ENCODE peak calls at places on chromosomes 3 and 15, in four cellular contexts. U is iris pigment epithelial cell, A is retina, J is A549. G is an unnamed sample.

GRCh38 chr3:112653881-112654300 is 12.9 kb upstream of the CCDC80 start:
- DNase-seq in U (peak), A (no peak), J (peak), G (peak)

GRCh38 chr3:156291269-156292123 is 171.1 kb downstream of the KCNAB1 start:
- DNase-seq in U (peak), A (peak), J (no peak), G (peak)

GRCh38 chr3:188578579-188579363 is 424.8 kb downstream of the LPP start:
- DNase-seq in A (no peak), J (no peak), U (peak), G (peak)

GRCh38 chr3:5423523-5423922 is 236.0 kb downstream of the EDEM1 start:
- DNase-seq in A (no peak), J (no peak), U (no peak), G (no peak)

GRCh38 chr15:82231842-82232241 is 30.7 kb downstream of the EFL1 start:
- DNase-seq in U (no peak), A (no peak), J (no peak), G (no peak)

GRCh38 chr3:37824090-37824953 is 37.4 kb upstream of the CTDSPL start:
- DNase-seq in A (no peak), J (no peak), U (no peak), G (no peak)

GRCh38 chr15:98658831-98659699 is 10.7 kb downstream of the IGF1R start:
- DNase-seq in J (peak), U (peak), A (peak), G (peak)

GRCh38 chr3:112629425-112629824 is 11.5 kb downstream of the CCDC80 start:
- DNase-seq in J (peak), A (no peak), U (peak), G (peak)

GRCh38 chr3:189629803-189630455 is 1.3 kb upstream of the TP63 start:
- DNase-seq in U (no peak), J (peak), A (no peak), G (peak)

GRCh38 chr3:70608434-70608833 is 296.0 kb upstream of the MDFIC2 start:
- DNase-seq in A (no peak), U (no peak), J (no peak), G (no peak)

GRCh38 chr3:113754486-113755159 is 7.8 kb downstream of the ATP6V1A start:
- DNase-seq in U (no peak), A (no peak), J (no peak), G (no peak)

GRCh38 chr15:86125775-86126174 is 46.1 kb downstream of the AGBL1 start:
- DNase-seq in A (no peak), J (no peak), U (no peak), G (no peak)

GRCh38 chr3:13411186-13411860 is 8.8 kb downstream of the NUP210 start:
- DNase-seq in U (no peak), J (no peak), A (no peak), G (no peak)

GRCh38 chr3:12938258-12938711 is 96.9 kb upstream of the RPL32 start:
- DNase-seq in J (no peak), A (no peak), U (no peak), G (peak)

GRCh38 chr3:13637953-13638352 is 89.0 kb downstream of the FBLN2 start:
- DNase-seq in U (no peak), A (no peak), J (no peak), G (no peak)

GRCh38 chr3:64559658-64560057 is 128.1 kb downstream of the ADAMTS9 start:
- DNase-seq in J (no peak), A (no peak), U (no peak), G (no peak)

GRCh38 chr15:84081391-84082168 is 154.0 kb upstream of the GOLGA6L4 start:
- DNase-seq in A (no peak), J (no peak), U (peak), G (no peak)

GRCh38 chr15:40338921-40339620 is 1.7 kb downstream of the CCDC9B start:
- DNase-seq in U (peak), J (peak), A (no peak), G (peak)

GRCh38 chr15:96359371-96359771 is 28.9 kb downstream of the NR2F2 start:
- DNase-seq in A (peak), U (no peak), J (no peak), G (no peak)

GRCh38 chr3:154122096-154122911 is 1.1 kb downstream of the ARHGEF26 start:
- DNase-seq in U (peak), J (peak), A (peak), G (peak)

GRCh38 chr3:65186268-65186667 is 498.5 kb upstream of the ADAMTS9 start:
- DNase-seq in A (no peak), J (no peak), U (no peak), G (no peak)

GRCh38 chr3:194727435-194728128 is 41.9 kb downstream of the FAM43A start:
- DNase-seq in J (no peak), U (peak), A (no peak), G (no peak)

GRCh38 chr15:95561463-95561862 is 769.0 kb upstream of the NR2F2 start:
- DNase-seq in U (no peak), A (no peak), J (no peak), G (no peak)

GRCh38 chr15:31069360-31070000 is 32.0 kb downstream of the TRPM1 start:
- DNase-seq in A (no peak), J (no peak), U (peak), G (peak)

GRCh38 chr15:70113304-70113700 is 15.6 kb upstream of the TLE3 start:
- DNase-seq in J (no peak), A (no peak), U (no peak), G (no peak)

GRCh38 chr15:66772604-66772966 is 70.5 kb downstream of the SMAD6 start:
- DNase-seq in A (no peak), U (no peak), J (no peak), G (no peak)

GRCh38 chr3:71708478-71709098 is 16.6 kb downstream of the EIF4E3 start:
- DNase-seq in U (no peak), A (no peak), J (no peak), G (no peak)

GRCh38 chr3:31288641-31289100 is 244.1 kb upstream of the STT3B start:
- DNase-seq in U (peak), J (peak), A (peak), G (peak)

GRCh38 chr3:192303235-192303634 is 424.1 kb downstream of the FGF12 start:
- DNase-seq in U (no peak), J (no peak), A (peak), G (no peak)

GRCh38 chr15:101539492-101539891 is 50.0 kb upstream of the PCSK6 start:
- DNase-seq in A (no peak), U (no peak), J (no peak), G (no peak)

GRCh38 chr3:87006844-87007439 is 16.0 kb upstream of the VGLL3 start:
- DNase-seq in U (peak), J (peak), A (no peak), G (peak)

GRCh38 chr15:31304074-31304648 is 22.5 kb upstream of the KLF13 start:
- DNase-seq in U (no peak), A (no peak), J (no peak), G (no peak)

GRCh38 chr3:190401943-190402342 is 14.0 kb downstream of the CLDN16 start:
- DNase-seq in U (no peak), A (no peak), J (no peak), G (no peak)

GRCh38 chr3:148746053-148746452 is 48.4 kb downstream of the AGTR1 start:
- DNase-seq in U (no peak), J (no peak), A (no peak), G (no peak)

GRCh38 chr3:53286727-53287412 is 31.0 kb upstream of the TKT start:
- DNase-seq in A (no peak), U (peak), J (no peak), G (peak)

GRCh38 chr15:90872481-90873184 is 4.2 kb downstream of the FURIN start:
- DNase-seq in J (peak), A (no peak), U (peak), G (peak)

GRCh38 chr3:49112262-49112661 is 7.7 kb upstream of the QARS1 start:
- DNase-seq in J (no peak), A (no peak), U (no peak), G (no peak)

G was measured in AG20443.